ENCODE peak calls at places on chromosome 4, in nine cellular contexts. One of them, this sample, is unnamed.

GRCh38 chr4:4569036-4569435 is 27.2 kb upstream of the STX18 start:
- DNase-seq in cardiac muscle cell: no peak
- DNase-seq in adrenal gland: no peak
- DNase-seq in amniotic epithelial cell: no peak
- DNase-seq in activated CD8-positive, alpha-beta memory T cell treated with anti-CD3 and anti-CD28 coated beads for 1 hour: no peak
- DNase-seq in left colon: no peak
- DNase-seq in activated gamma-delta T cell treated with Interleukin-2 at 50 U/mL for 16 hours: no peak
- DNase-seq in HEK293T: no peak
- DNase-seq in cerebellum: no peak
- DNase-seq in this sample: no peak

GRCh38 chr4:7394681-7395451 is 39.9 kb downstream of the PSAPL1 start:
- DNase-seq in cardiac muscle cell: no peak
- DNase-seq in adrenal gland: no peak
- DNase-seq in amniotic epithelial cell: no peak
- DNase-seq in activated CD8-positive, alpha-beta memory T cell treated with anti-CD3 and anti-CD28 coated beads for 1 hour: no peak
- DNase-seq in left colon: no peak
- DNase-seq in activated gamma-delta T cell treated with Interleukin-2 at 50 U/mL for 16 hours: no peak
- DNase-seq in HEK293T: no peak
- DNase-seq in cerebellum: no peak
- DNase-seq in this sample: peak

GRCh38 chr4:84894621-84895020 is 71.9 kb downstream of the WDFY3 start:
- DNase-seq in cardiac muscle cell: no peak
- DNase-seq in adrenal gland: no peak
- DNase-seq in amniotic epithelial cell: no peak
- DNase-seq in activated CD8-positive, alpha-beta memory T cell treated with anti-CD3 and anti-CD28 coated beads for 1 hour: no peak
- DNase-seq in left colon: no peak
- DNase-seq in activated gamma-delta T cell treated with Interleukin-2 at 50 U/mL for 16 hours: no peak
- DNase-seq in HEK293T: no peak
- DNase-seq in cerebellum: no peak
- DNase-seq in this sample: no peak

GRCh38 chr4:26896636-26897035 is 36.0 kb downstream of the STIM2 start:
- DNase-seq in cardiac muscle cell: peak
- DNase-seq in adrenal gland: no peak
- DNase-seq in amniotic epithelial cell: peak
- DNase-seq in activated CD8-positive, alpha-beta memory T cell treated with anti-CD3 and anti-CD28 coated beads for 1 hour: no peak
- DNase-seq in left colon: no peak
- DNase-seq in activated gamma-delta T cell treated with Interleukin-2 at 50 U/mL for 16 hours: no peak
- DNase-seq in HEK293T: no peak
- DNase-seq in cerebellum: no peak
- DNase-seq in this sample: no peak

GRCh38 chr4:108941914-108942379 is 179.1 kb upstream of the ETNPPL start:
- DNase-seq in cardiac muscle cell: no peak
- DNase-seq in adrenal gland: no peak
- DNase-seq in amniotic epithelial cell: no peak
- DNase-seq in activated CD8-positive, alpha-beta memory T cell treated with anti-CD3 and anti-CD28 coated beads for 1 hour: no peak
- DNase-seq in left colon: no peak
- DNase-seq in activated gamma-delta T cell treated with Interleukin-2 at 50 U/mL for 16 hours: no peak
- DNase-seq in HEK293T: peak
- DNase-seq in cerebellum: no peak
- DNase-seq in this sample: no peak

GRCh38 chr4:151930372-151930771 is 169.6 kb upstream of the GATB start:
- DNase-seq in cardiac muscle cell: no peak
- DNase-seq in adrenal gland: peak
- DNase-seq in amniotic epithelial cell: no peak
- DNase-seq in activated CD8-positive, alpha-beta memory T cell treated with anti-CD3 and anti-CD28 coated beads for 1 hour: no peak
- DNase-seq in left colon: no peak
- DNase-seq in activated gamma-delta T cell treated with Interleukin-2 at 50 U/mL for 16 hours: no peak
- DNase-seq in HEK293T: no peak
- DNase-seq in cerebellum: no peak
- DNase-seq in this sample: no peak

GRCh38 chr4:145525291-145525740 is 43.7 kb downstream of the SMAD1 start:
- DNase-seq in cardiac muscle cell: no peak
- DNase-seq in adrenal gland: no peak
- DNase-seq in amniotic epithelial cell: no peak
- DNase-seq in activated CD8-positive, alpha-beta memory T cell treated with anti-CD3 and anti-CD28 coated beads for 1 hour: no peak
- DNase-seq in left colon: no peak
- DNase-seq in activated gamma-delta T cell treated with Interleukin-2 at 50 U/mL for 16 hours: no peak
- DNase-seq in HEK293T: no peak
- DNase-seq in cerebellum: no peak
- DNase-seq in this sample: no peak

GRCh38 chr4:163048447-163048846 is 118.2 kb downstream of the NAF1 start:
- DNase-seq in cardiac muscle cell: peak
- DNase-seq in adrenal gland: peak
- DNase-seq in amniotic epithelial cell: peak
- DNase-seq in activated CD8-positive, alpha-beta memory T cell treated with anti-CD3 and anti-CD28 coated beads for 1 hour: no peak
- DNase-seq in left colon: peak
- DNase-seq in activated gamma-delta T cell treated with Interleukin-2 at 50 U/mL for 16 hours: no peak
- DNase-seq in HEK293T: peak
- DNase-seq in cerebellum: no peak
- DNase-seq in this sample: no peak

GRCh38 chr4:143071351-143071750 is 113.4 kb upstream of the USP38 start:
- DNase-seq in cardiac muscle cell: no peak
- DNase-seq in adrenal gland: no peak
- DNase-seq in amniotic epithelial cell: no peak
- DNase-seq in activated CD8-positive, alpha-beta memory T cell treated with anti-CD3 and anti-CD28 coated beads for 1 hour: no peak
- DNase-seq in left colon: no peak
- DNase-seq in activated gamma-delta T cell treated with Interleukin-2 at 50 U/mL for 16 hours: no peak
- DNase-seq in HEK293T: no peak
- DNase-seq in cerebellum: no peak
- DNase-seq in this sample: no peak

GRCh38 chr4:53019485-53020382 is 157.6 kb downstream of the RASL11B start:
- DNase-seq in cardiac muscle cell: peak
- DNase-seq in adrenal gland: peak
- DNase-seq in amniotic epithelial cell: peak
- DNase-seq in activated CD8-positive, alpha-beta memory T cell treated with anti-CD3 and anti-CD28 coated beads for 1 hour: no peak
- DNase-seq in left colon: no peak
- DNase-seq in activated gamma-delta T cell treated with Interleukin-2 at 50 U/mL for 16 hours: no peak
- DNase-seq in HEK293T: no peak
- DNase-seq in cerebellum: no peak
- DNase-seq in this sample: no peak

GRCh38 chr4:143381171-143382118 is 44.8 kb downstream of the GAB1 start:
- DNase-seq in cardiac muscle cell: peak
- DNase-seq in adrenal gland: peak
- DNase-seq in amniotic epithelial cell: peak
- DNase-seq in activated CD8-positive, alpha-beta memory T cell treated with anti-CD3 and anti-CD28 coated beads for 1 hour: no peak
- DNase-seq in left colon: peak
- DNase-seq in activated gamma-delta T cell treated with Interleukin-2 at 50 U/mL for 16 hours: no peak
- DNase-seq in HEK293T: peak
- DNase-seq in cerebellum: no peak
- DNase-seq in this sample: no peak

GRCh38 chr4:105978684-105979296 is 83.5 kb downstream of the NPNT start:
- DNase-seq in cardiac muscle cell: peak
- DNase-seq in adrenal gland: no peak
- DNase-seq in amniotic epithelial cell: no peak
- DNase-seq in activated CD8-positive, alpha-beta memory T cell treated with anti-CD3 and anti-CD28 coated beads for 1 hour: no peak
- DNase-seq in left colon: no peak
- DNase-seq in activated gamma-delta T cell treated with Interleukin-2 at 50 U/mL for 16 hours: no peak
- DNase-seq in HEK293T: no peak
- DNase-seq in cerebellum: no peak
- DNase-seq in this sample: no peak

GRCh38 chr4:137213372-137214173 is 318.7 kb downstream of the PCDH18 start:
- DNase-seq in cardiac muscle cell: peak
- DNase-seq in adrenal gland: no peak
- DNase-seq in amniotic epithelial cell: no peak
- DNase-seq in activated CD8-positive, alpha-beta memory T cell treated with anti-CD3 and anti-CD28 coated beads for 1 hour: no peak
- DNase-seq in left colon: no peak
- DNase-seq in activated gamma-delta T cell treated with Interleukin-2 at 50 U/mL for 16 hours: no peak
- DNase-seq in HEK293T: no peak
- DNase-seq in cerebellum: no peak
- DNase-seq in this sample: no peak

GRCh38 chr4:8238061-8238511 is 31.5 kb upstream of the HTRA3 start:
- DNase-seq in cardiac muscle cell: no peak
- DNase-seq in adrenal gland: no peak
- DNase-seq in amniotic epithelial cell: no peak
- DNase-seq in activated CD8-positive, alpha-beta memory T cell treated with anti-CD3 and anti-CD28 coated beads for 1 hour: no peak
- DNase-seq in left colon: peak
- DNase-seq in activated gamma-delta T cell treated with Interleukin-2 at 50 U/mL for 16 hours: no peak
- DNase-seq in HEK293T: no peak
- DNase-seq in cerebellum: no peak
- DNase-seq in this sample: no peak

GRCh38 chr4:15035152-15035551 is 32.9 kb downstream of the CPEB2 start:
- DNase-seq in cardiac muscle cell: no peak
- DNase-seq in adrenal gland: no peak
- DNase-seq in amniotic epithelial cell: peak
- DNase-seq in activated CD8-positive, alpha-beta memory T cell treated with anti-CD3 and anti-CD28 coated beads for 1 hour: no peak
- DNase-seq in left colon: no peak
- DNase-seq in activated gamma-delta T cell treated with Interleukin-2 at 50 U/mL for 16 hours: no peak
- DNase-seq in HEK293T: no peak
- DNase-seq in cerebellum: no peak
- DNase-seq in this sample: no peak

GRCh38 chr4:138562544-138562961 is 320.4 kb upstream of the SLC7A11 start:
- DNase-seq in cardiac muscle cell: peak
- DNase-seq in adrenal gland: no peak
- DNase-seq in amniotic epithelial cell: peak
- DNase-seq in activated CD8-positive, alpha-beta memory T cell treated with anti-CD3 and anti-CD28 coated beads for 1 hour: no peak
- DNase-seq in left colon: no peak
- DNase-seq in activated gamma-delta T cell treated with Interleukin-2 at 50 U/mL for 16 hours: no peak
- DNase-seq in HEK293T: no peak
- DNase-seq in cerebellum: no peak
- DNase-seq in this sample: no peak

GRCh38 chr4:26061248-26061986 is 147.4 kb downstream of the SMIM20 start:
- DNase-seq in cardiac muscle cell: peak
- DNase-seq in adrenal gland: no peak
- DNase-seq in amniotic epithelial cell: peak
- DNase-seq in activated CD8-positive, alpha-beta memory T cell treated with anti-CD3 and anti-CD28 coated beads for 1 hour: no peak
- DNase-seq in left colon: no peak
- DNase-seq in activated gamma-delta T cell treated with Interleukin-2 at 50 U/mL for 16 hours: no peak
- DNase-seq in HEK293T: peak
- DNase-seq in cerebellum: no peak
- DNase-seq in this sample: no peak

GRCh38 chr4:44447563-44448504 is 775 bp downstream of the KCTD8 start:
- DNase-seq in cardiac muscle cell: peak
- DNase-seq in adrenal gland: peak
- DNase-seq in amniotic epithelial cell: peak
- DNase-seq in activated CD8-positive, alpha-beta memory T cell treated with anti-CD3 and anti-CD28 coated beads for 1 hour: no peak
- DNase-seq in left colon: peak
- DNase-seq in activated gamma-delta T cell treated with Interleukin-2 at 50 U/mL for 16 hours: no peak
- DNase-seq in HEK293T: peak
- DNase-seq in cerebellum: peak
- DNase-seq in this sample: peak

GRCh38 chr4:76717431-76717830 is 180.5 kb downstream of the SOWAHB start:
- DNase-seq in cardiac muscle cell: no peak
- DNase-seq in adrenal gland: no peak
- DNase-seq in amniotic epithelial cell: no peak
- DNase-seq in activated CD8-positive, alpha-beta memory T cell treated with anti-CD3 and anti-CD28 coated beads for 1 hour: no peak
- DNase-seq in left colon: no peak
- DNase-seq in activated gamma-delta T cell treated with Interleukin-2 at 50 U/mL for 16 hours: no peak
- DNase-seq in HEK293T: no peak
- DNase-seq in cerebellum: no peak
- DNase-seq in this sample: no peak

GRCh38 chr4:30718021-30718888 is 1.9 kb upstream of the PCDH7 start:
- DNase-seq in cardiac muscle cell: peak
- DNase-seq in adrenal gland: no peak
- DNase-seq in amniotic epithelial cell: peak
- DNase-seq in activated CD8-positive, alpha-beta memory T cell treated with anti-CD3 and anti-CD28 coated beads for 1 hour: no peak
- DNase-seq in left colon: peak
- DNase-seq in activated gamma-delta T cell treated with Interleukin-2 at 50 U/mL for 16 hours: no peak
- DNase-seq in HEK293T: peak
- DNase-seq in cerebellum: no peak
- DNase-seq in this sample: peak

GRCh38 chr4:39576268-39576667 is 49.0 kb upstream of the UGDH start:
- DNase-seq in cardiac muscle cell: no peak
- DNase-seq in adrenal gland: peak
- DNase-seq in amniotic epithelial cell: peak
- DNase-seq in activated CD8-positive, alpha-beta memory T cell treated with anti-CD3 and anti-CD28 coated beads for 1 hour: no peak
- DNase-seq in left colon: no peak
- DNase-seq in activated gamma-delta T cell treated with Interleukin-2 at 50 U/mL for 16 hours: no peak
- DNase-seq in HEK293T: no peak
- DNase-seq in cerebellum: no peak
- DNase-seq in this sample: no peak

GRCh38 chr4:120924931-120925330 is 2.4 kb upstream of the PRDM5 start:
- DNase-seq in cardiac muscle cell: no peak
- DNase-seq in adrenal gland: no peak
- DNase-seq in amniotic epithelial cell: no peak
- DNase-seq in activated CD8-positive, alpha-beta memory T cell treated with anti-CD3 and anti-CD28 coated beads for 1 hour: no peak
- DNase-seq in left colon: no peak
- DNase-seq in activated gamma-delta T cell treated with Interleukin-2 at 50 U/mL for 16 hours: no peak
- DNase-seq in HEK293T: no peak
- DNase-seq in cerebellum: no peak
- DNase-seq in this sample: no peak

GRCh38 chr4:153950100-153950979 is 161.5 kb upstream of the SFRP2 start:
- DNase-seq in cardiac muscle cell: no peak
- DNase-seq in adrenal gland: no peak
- DNase-seq in amniotic epithelial cell: no peak
- DNase-seq in activated CD8-positive, alpha-beta memory T cell treated with anti-CD3 and anti-CD28 coated beads for 1 hour: no peak
- DNase-seq in left colon: peak
- DNase-seq in activated gamma-delta T cell treated with Interleukin-2 at 50 U/mL for 16 hours: no peak
- DNase-seq in HEK293T: no peak
- DNase-seq in cerebellum: no peak
- DNase-seq in this sample: no peak

GRCh38 chr4:24470681-24471622 is 113.4 kb downstream of the DHX15 start:
- DNase-seq in cardiac muscle cell: peak
- DNase-seq in adrenal gland: no peak
- DNase-seq in amniotic epithelial cell: peak
- DNase-seq in activated CD8-positive, alpha-beta memory T cell treated with anti-CD3 and anti-CD28 coated beads for 1 hour: no peak
- DNase-seq in left colon: peak
- DNase-seq in activated gamma-delta T cell treated with Interleukin-2 at 50 U/mL for 16 hours: no peak
- DNase-seq in HEK293T: peak
- DNase-seq in cerebellum: peak
- DNase-seq in this sample: peak

GRCh38 chr4:18669390-18669789 is 647.8 kb upstream of the LCORL start:
- DNase-seq in cardiac muscle cell: no peak
- DNase-seq in adrenal gland: no peak
- DNase-seq in amniotic epithelial cell: no peak
- DNase-seq in activated CD8-positive, alpha-beta memory T cell treated with anti-CD3 and anti-CD28 coated beads for 1 hour: no peak
- DNase-seq in left colon: no peak
- DNase-seq in activated gamma-delta T cell treated with Interleukin-2 at 50 U/mL for 16 hours: no peak
- DNase-seq in HEK293T: no peak
- DNase-seq in cerebellum: no peak
- DNase-seq in this sample: no peak

GRCh38 chr4:38889143-38889542 is 21.5 kb downstream of the FAM114A1 start:
- DNase-seq in cardiac muscle cell: peak
- DNase-seq in adrenal gland: no peak
- DNase-seq in amniotic epithelial cell: peak
- DNase-seq in activated CD8-positive, alpha-beta memory T cell treated with anti-CD3 and anti-CD28 coated beads for 1 hour: no peak
- DNase-seq in left colon: no peak
- DNase-seq in activated gamma-delta T cell treated with Interleukin-2 at 50 U/mL for 16 hours: no peak
- DNase-seq in HEK293T: no peak
- DNase-seq in cerebellum: no peak
- DNase-seq in this sample: no peak

GRCh38 chr4:189124149-189124758 is 816.4 kb upstream of the FRG1 start:
- DNase-seq in cardiac muscle cell: peak
- DNase-seq in adrenal gland: no peak
- DNase-seq in amniotic epithelial cell: peak
- DNase-seq in activated CD8-positive, alpha-beta memory T cell treated with anti-CD3 and anti-CD28 coated beads for 1 hour: no peak
- DNase-seq in left colon: no peak
- DNase-seq in activated gamma-delta T cell treated with Interleukin-2 at 50 U/mL for 16 hours: no peak
- DNase-seq in HEK293T: peak
- DNase-seq in cerebellum: no peak
- DNase-seq in this sample: no peak

GRCh38 chr4:48602222-48602621 is 112.2 kb downstream of the ZAR1 start:
- DNase-seq in cardiac muscle cell: no peak
- DNase-seq in adrenal gland: no peak
- DNase-seq in amniotic epithelial cell: peak
- DNase-seq in activated CD8-positive, alpha-beta memory T cell treated with anti-CD3 and anti-CD28 coated beads for 1 hour: no peak
- DNase-seq in left colon: no peak
- DNase-seq in activated gamma-delta T cell treated with Interleukin-2 at 50 U/mL for 16 hours: no peak
- DNase-seq in HEK293T: no peak
- DNase-seq in cerebellum: no peak
- DNase-seq in this sample: no peak

GRCh38 chr4:170035231-170035630 is 9.0 kb upstream of the MFAP3L start:
- DNase-seq in cardiac muscle cell: no peak
- DNase-seq in adrenal gland: no peak
- DNase-seq in amniotic epithelial cell: no peak
- DNase-seq in activated CD8-positive, alpha-beta memory T cell treated with anti-CD3 and anti-CD28 coated beads for 1 hour: no peak
- DNase-seq in left colon: no peak
- DNase-seq in activated gamma-delta T cell treated with Interleukin-2 at 50 U/mL for 16 hours: no peak
- DNase-seq in HEK293T: no peak
- DNase-seq in cerebellum: no peak
- DNase-seq in this sample: no peak

GRCh38 chr4:113951263-113951662 is 28.2 kb downstream of the ARSJ start:
- DNase-seq in cardiac muscle cell: peak
- DNase-seq in adrenal gland: no peak
- DNase-seq in amniotic epithelial cell: peak
- DNase-seq in activated CD8-positive, alpha-beta memory T cell treated with anti-CD3 and anti-CD28 coated beads for 1 hour: no peak
- DNase-seq in left colon: peak
- DNase-seq in activated gamma-delta T cell treated with Interleukin-2 at 50 U/mL for 16 hours: no peak
- DNase-seq in HEK293T: no peak
- DNase-seq in cerebellum: peak
- DNase-seq in this sample: no peak

GRCh38 chr4:26406346-26406975 is 83.8 kb downstream of the CCKAR start:
- DNase-seq in cardiac muscle cell: no peak
- DNase-seq in adrenal gland: no peak
- DNase-seq in amniotic epithelial cell: no peak
- DNase-seq in activated CD8-positive, alpha-beta memory T cell treated with anti-CD3 and anti-CD28 coated beads for 1 hour: no peak
- DNase-seq in left colon: no peak
- DNase-seq in activated gamma-delta T cell treated with Interleukin-2 at 50 U/mL for 16 hours: no peak
- DNase-seq in HEK293T: no peak
- DNase-seq in cerebellum: no peak
- DNase-seq in this sample: no peak